ENCODE peak calls at places on chromosome 10, in ten cellular contexts. One of them, this sample, is unnamed.

GRCh38 chr10:71567006-71567405 is 152.6 kb downstream of the C10orf105 start:
- DNase-seq in CD8-positive, alpha-beta T cell: no peak
- DNase-seq in lower lobe of right lung: no peak
- DNase-seq in adrenal gland: no peak
- DNase-seq in psoas muscle: no peak
- DNase-seq in heart right ventricle: no peak
- DNase-seq in brain microvascular endothelial cell: no peak
- DNase-seq in hepatocyte: no peak
- DNase-seq in heart left ventricle: no peak
- DNase-seq in mesendoderm: no peak
- DNase-seq in this sample: no peak

GRCh38 chr10:119250641-119251314 is 43.4 kb downstream of the GRK5 start:
- DNase-seq in CD8-positive, alpha-beta T cell: no peak
- DNase-seq in lower lobe of right lung: no peak
- DNase-seq in adrenal gland: peak; percentile 41
- DNase-seq in psoas muscle: no peak
- DNase-seq in heart right ventricle: no peak
- DNase-seq in brain microvascular endothelial cell: peak; percentile 91
- DNase-seq in hepatocyte: no peak
- DNase-seq in heart left ventricle: peak; percentile 17
- DNase-seq in mesendoderm: peak; percentile 37
- DNase-seq in this sample: no peak

GRCh38 chr10:125985557-125986246 is 89.3 kb downstream of the FANK1 start:
- DNase-seq in CD8-positive, alpha-beta T cell: no peak
- DNase-seq in lower lobe of right lung: no peak
- DNase-seq in adrenal gland: no peak
- DNase-seq in psoas muscle: no peak
- DNase-seq in heart right ventricle: no peak
- DNase-seq in brain microvascular endothelial cell: no peak
- DNase-seq in hepatocyte: no peak
- DNase-seq in heart left ventricle: no peak
- DNase-seq in mesendoderm: peak; percentile 32
- DNase-seq in this sample: no peak

GRCh38 chr10:58082248-58082647 is 185.4 kb downstream of the IPMK start:
- DNase-seq in CD8-positive, alpha-beta T cell: no peak
- DNase-seq in lower lobe of right lung: no peak
- DNase-seq in adrenal gland: no peak
- DNase-seq in psoas muscle: no peak
- DNase-seq in heart right ventricle: no peak
- DNase-seq in brain microvascular endothelial cell: no peak
- DNase-seq in hepatocyte: no peak
- DNase-seq in heart left ventricle: no peak
- DNase-seq in mesendoderm: no peak
- DNase-seq in this sample: no peak

GRCh38 chr10:95181731-95182130 is 12.3 kb upstream of the ACSM6 start:
- DNase-seq in CD8-positive, alpha-beta T cell: no peak
- DNase-seq in lower lobe of right lung: no peak
- DNase-seq in adrenal gland: no peak
- DNase-seq in psoas muscle: no peak
- DNase-seq in heart right ventricle: no peak
- DNase-seq in brain microvascular endothelial cell: no peak
- DNase-seq in hepatocyte: no peak
- DNase-seq in heart left ventricle: no peak
- DNase-seq in mesendoderm: no peak
- DNase-seq in this sample: no peak

GRCh38 chr10:3048114-3049019 is 19.0 kb upstream of the PFKP start:
- DNase-seq in CD8-positive, alpha-beta T cell: no peak
- DNase-seq in lower lobe of right lung: no peak
- DNase-seq in adrenal gland: no peak
- DNase-seq in psoas muscle: no peak
- DNase-seq in heart right ventricle: no peak
- DNase-seq in brain microvascular endothelial cell: no peak
- DNase-seq in hepatocyte: no peak
- DNase-seq in heart left ventricle: no peak
- DNase-seq in mesendoderm: peak; percentile 69
- DNase-seq in this sample: no peak

GRCh38 chr10:132725202-132725601 is 60.7 kb downstream of the NKX6-2 start:
- DNase-seq in CD8-positive, alpha-beta T cell: no peak
- DNase-seq in lower lobe of right lung: no peak
- DNase-seq in adrenal gland: no peak
- DNase-seq in psoas muscle: no peak
- DNase-seq in heart right ventricle: no peak
- DNase-seq in brain microvascular endothelial cell: no peak
- DNase-seq in hepatocyte: no peak
- DNase-seq in heart left ventricle: no peak
- DNase-seq in mesendoderm: no peak
- DNase-seq in this sample: no peak

GRCh38 chr10:56622335-56622973 is 261.4 kb upstream of the ZWINT start:
- DNase-seq in CD8-positive, alpha-beta T cell: no peak
- DNase-seq in lower lobe of right lung: no peak
- DNase-seq in adrenal gland: no peak
- DNase-seq in psoas muscle: no peak
- DNase-seq in heart right ventricle: no peak
- DNase-seq in brain microvascular endothelial cell: no peak
- DNase-seq in hepatocyte: no peak
- DNase-seq in heart left ventricle: no peak
- DNase-seq in mesendoderm: no peak
- DNase-seq in this sample: no peak

GRCh38 chr10:31947144-31947926 is 18.7 kb upstream of the ARHGAP12 start:
- DNase-seq in CD8-positive, alpha-beta T cell: no peak
- DNase-seq in lower lobe of right lung: no peak
- DNase-seq in adrenal gland: no peak
- DNase-seq in psoas muscle: no peak
- DNase-seq in heart right ventricle: no peak
- DNase-seq in brain microvascular endothelial cell: peak; percentile 72
- DNase-seq in hepatocyte: peak; percentile 78
- DNase-seq in heart left ventricle: no peak
- DNase-seq in mesendoderm: peak; percentile 40
- DNase-seq in this sample: no peak

GRCh38 chr10:99429521-99430095 is 816 bp downstream of the GOT1 start:
- DNase-seq in CD8-positive, alpha-beta T cell: no peak
- DNase-seq in lower lobe of right lung: no peak
- DNase-seq in adrenal gland: no peak
- DNase-seq in psoas muscle: no peak
- DNase-seq in heart right ventricle: no peak
- DNase-seq in brain microvascular endothelial cell: no peak
- DNase-seq in hepatocyte: no peak
- DNase-seq in heart left ventricle: no peak
- DNase-seq in mesendoderm: peak; percentile 28
- DNase-seq in this sample: no peak

GRCh38 chr10:103872137-103872933 is 17.0 kb upstream of the SH3PXD2A start:
- DNase-seq in CD8-positive, alpha-beta T cell: no peak
- DNase-seq in lower lobe of right lung: no peak
- DNase-seq in adrenal gland: no peak
- DNase-seq in psoas muscle: peak; percentile 32
- DNase-seq in heart right ventricle: no peak
- DNase-seq in brain microvascular endothelial cell: no peak
- DNase-seq in hepatocyte: no peak
- DNase-seq in heart left ventricle: no peak
- DNase-seq in mesendoderm: no peak
- DNase-seq in this sample: no peak

GRCh38 chr10:51892313-51892712 is 192.9 kb upstream of the CSTF2T start:
- DNase-seq in CD8-positive, alpha-beta T cell: no peak
- DNase-seq in lower lobe of right lung: no peak
- DNase-seq in adrenal gland: no peak
- DNase-seq in psoas muscle: no peak
- DNase-seq in heart right ventricle: no peak
- DNase-seq in brain microvascular endothelial cell: no peak
- DNase-seq in hepatocyte: no peak
- DNase-seq in heart left ventricle: no peak
- DNase-seq in mesendoderm: no peak
- DNase-seq in this sample: no peak

GRCh38 chr10:51892965-51893658 is 193.7 kb upstream of the CSTF2T start:
- DNase-seq in CD8-positive, alpha-beta T cell: no peak
- DNase-seq in lower lobe of right lung: no peak
- DNase-seq in adrenal gland: no peak
- DNase-seq in psoas muscle: no peak
- DNase-seq in heart right ventricle: no peak
- DNase-seq in brain microvascular endothelial cell: peak; percentile 16
- DNase-seq in hepatocyte: no peak
- DNase-seq in heart left ventricle: no peak
- DNase-seq in mesendoderm: peak; percentile 53
- DNase-seq in this sample: no peak

GRCh38 chr10:51896849-51897248 is 197.5 kb upstream of the CSTF2T start:
- DNase-seq in CD8-positive, alpha-beta T cell: no peak
- DNase-seq in lower lobe of right lung: no peak
- DNase-seq in adrenal gland: no peak
- DNase-seq in psoas muscle: no peak
- DNase-seq in heart right ventricle: no peak
- DNase-seq in brain microvascular endothelial cell: no peak
- DNase-seq in hepatocyte: no peak
- DNase-seq in heart left ventricle: no peak
- DNase-seq in mesendoderm: no peak
- DNase-seq in this sample: no peak

GRCh38 chr10:51895209-51895608 is 195.8 kb upstream of the CSTF2T start:
- DNase-seq in CD8-positive, alpha-beta T cell: no peak
- DNase-seq in lower lobe of right lung: no peak
- DNase-seq in adrenal gland: peak; percentile 65
- DNase-seq in psoas muscle: peak; percentile 50
- DNase-seq in heart right ventricle: peak; percentile 25
- DNase-seq in brain microvascular endothelial cell: peak; percentile 75
- DNase-seq in hepatocyte: peak; percentile 22
- DNase-seq in heart left ventricle: peak; percentile 69
- DNase-seq in mesendoderm: no peak
- DNase-seq in this sample: no peak

GRCh38 chr10:51894752-51895151 is 195.4 kb upstream of the CSTF2T start:
- DNase-seq in CD8-positive, alpha-beta T cell: no peak
- DNase-seq in lower lobe of right lung: no peak
- DNase-seq in adrenal gland: no peak
- DNase-seq in psoas muscle: no peak
- DNase-seq in heart right ventricle: no peak
- DNase-seq in brain microvascular endothelial cell: peak; percentile 43
- DNase-seq in hepatocyte: no peak
- DNase-seq in heart left ventricle: no peak
- DNase-seq in mesendoderm: no peak
- DNase-seq in this sample: no peak
- H3K27ac ChIP-seq in CD8-positive, alpha-beta T cell: no peak overlapping the region
- H3K27ac ChIP-seq in lower lobe of right lung: peak overlapping the region; percentile 46
- H3K27ac ChIP-seq in adrenal gland: peak overlapping the region; percentile 67
- H3K27ac ChIP-seq in psoas muscle: no peak overlapping the region
- H3K27ac ChIP-seq in heart right ventricle: peak overlapping the region; percentile 47
- H3K27ac ChIP-seq in brain microvascular endothelial cell: peak overlapping the region; percentile 85
- H3K27ac ChIP-seq in hepatocyte: peak overlapping the region; percentile 75
- H3K27ac ChIP-seq in heart left ventricle: peak overlapping the region; percentile 36
- H3K27ac ChIP-seq in mesendoderm: no peak overlapping the region
- H3K27ac ChIP-seq in this sample: no peak overlapping the region

GRCh38 chr10:81873932-81874816 is 820 bp upstream of the NRG3 start:
- DNase-seq in CD8-positive, alpha-beta T cell: no peak
- DNase-seq in lower lobe of right lung: peak; percentile 83
- DNase-seq in adrenal gland: peak; percentile 60
- DNase-seq in psoas muscle: peak; percentile 34
- DNase-seq in heart right ventricle: peak; percentile 46
- DNase-seq in brain microvascular endothelial cell: peak; percentile 37
- DNase-seq in hepatocyte: peak; percentile 85
- DNase-seq in heart left ventricle: peak; percentile 40
- DNase-seq in mesendoderm: peak; percentile 89
- DNase-seq in this sample: no peak
- H3K27me3 ChIP-seq in CD8-positive, alpha-beta T cell: peaks cover 13% of the 10 kb centered on the region
- H3K27me3 ChIP-seq in lower lobe of right lung: peaks cover 42% of the 10 kb centered on the region
- H3K27me3 ChIP-seq in adrenal gland: peaks cover 27% of the 10 kb centered on the region
- H3K27me3 ChIP-seq in psoas muscle: peaks cover 19% of the 10 kb centered on the region
- H3K27me3 ChIP-seq in heart right ventricle: peaks cover 36% of the 10 kb centered on the region
- H3K27me3 ChIP-seq in brain microvascular endothelial cell: peaks cover 12% of the 10 kb centered on the region
- H3K27me3 ChIP-seq in hepatocyte: peaks cover 75% of the 10 kb centered on the region
- H3K27me3 ChIP-seq in heart left ventricle: peaks cover 49% of the 10 kb centered on the region
- H3K27me3 ChIP-seq in mesendoderm: peaks cover 10% of the 10 kb centered on the region
- H3K27me3 ChIP-seq in this sample: peaks cover 8% of the 10 kb centered on the region

DNA sequence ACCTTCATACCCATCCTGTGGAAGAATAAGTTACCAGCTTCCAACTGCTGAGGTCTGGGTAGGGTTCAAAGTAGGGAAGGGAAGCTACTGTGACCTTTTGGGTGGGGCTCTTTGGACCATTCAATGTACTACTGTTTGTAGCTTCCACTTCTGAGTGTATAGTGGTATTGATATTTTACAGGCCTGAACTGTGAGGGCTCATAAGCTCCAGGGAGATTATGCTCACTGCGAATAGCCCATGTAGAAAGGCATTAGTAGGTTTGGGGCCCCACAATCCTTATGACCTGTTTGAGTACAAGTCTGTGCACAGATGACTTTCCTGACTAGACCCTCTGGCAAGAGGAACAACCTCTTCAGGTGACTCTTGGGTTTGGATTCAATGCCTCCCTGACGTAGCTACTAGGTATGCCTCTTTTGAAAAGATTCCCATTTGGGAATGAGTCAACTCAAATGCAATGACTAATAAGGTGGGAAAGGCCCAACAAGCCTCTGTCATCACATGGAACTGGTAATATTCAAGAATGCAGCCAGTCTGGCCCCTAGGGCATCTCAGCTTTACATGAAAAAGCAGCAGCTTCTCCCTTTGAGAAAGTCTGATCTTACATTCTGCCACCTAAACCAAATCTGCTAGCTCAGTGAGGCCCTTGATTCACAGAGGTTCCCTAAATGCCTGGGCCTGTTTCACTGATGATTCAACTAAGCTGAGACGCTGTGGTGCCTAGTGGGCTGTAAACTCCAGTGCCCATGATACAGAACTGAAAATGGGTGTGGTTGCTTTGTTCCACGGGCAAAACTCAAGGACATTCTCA is 79.8 kb downstream of the ABI1 start:
- DNase-seq in CD8-positive, alpha-beta T cell: no peak
- DNase-seq in lower lobe of right lung: no peak
- DNase-seq in adrenal gland: peak; percentile 14
- DNase-seq in psoas muscle: no peak
- DNase-seq in heart right ventricle: no peak
- DNase-seq in brain microvascular endothelial cell: peak; percentile 78
- DNase-seq in hepatocyte: peak; percentile 40
- DNase-seq in heart left ventricle: no peak
- DNase-seq in mesendoderm: peak; percentile 93
- DNase-seq in this sample: no peak
- H3K27ac ChIP-seq in CD8-positive, alpha-beta T cell: no peak overlapping the region
- H3K27ac ChIP-seq in lower lobe of right lung: no peak overlapping the region
- H3K27ac ChIP-seq in adrenal gland: no peak overlapping the region
- H3K27ac ChIP-seq in psoas muscle: no peak overlapping the region
- H3K27ac ChIP-seq in heart right ventricle: no peak overlapping the region
- H3K27ac ChIP-seq in brain microvascular endothelial cell: peak overlapping the region; percentile 78
- H3K27ac ChIP-seq in hepatocyte: peak overlapping the region; percentile 45
- H3K27ac ChIP-seq in heart left ventricle: no peak overlapping the region
- H3K27ac ChIP-seq in mesendoderm: peak overlapping the region; percentile 35
- H3K27ac ChIP-seq in this sample: no peak overlapping the region

DNA sequence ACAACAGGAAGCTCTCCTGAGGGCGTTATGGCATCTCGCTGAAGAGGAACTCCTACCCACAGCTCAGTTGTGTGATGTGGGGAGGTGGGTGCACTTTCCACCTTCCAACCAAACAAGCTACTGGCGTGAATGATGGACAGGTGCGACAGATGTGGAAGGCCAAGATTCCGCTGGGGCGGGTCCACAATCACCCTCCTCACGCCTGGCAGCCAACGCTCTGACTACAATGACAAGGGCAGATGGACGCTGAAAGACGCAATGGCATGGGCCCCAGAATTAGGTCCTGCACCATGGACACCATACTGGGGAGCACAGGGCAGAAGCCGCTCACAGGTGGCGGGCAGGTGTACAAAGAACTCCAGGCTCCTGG is 282.5 kb downstream of the PRPF18 start:
- DNase-seq in CD8-positive, alpha-beta T cell: no peak
- DNase-seq in lower lobe of right lung: no peak
- DNase-seq in adrenal gland: no peak
- DNase-seq in psoas muscle: no peak
- DNase-seq in heart right ventricle: no peak
- DNase-seq in brain microvascular endothelial cell: no peak
- DNase-seq in hepatocyte: no peak
- DNase-seq in heart left ventricle: no peak
- DNase-seq in mesendoderm: no peak
- DNase-seq in this sample: no peak
- H3K27me3 ChIP-seq in CD8-positive, alpha-beta T cell: no peaks in the 10 kb centered on the region
- H3K27me3 ChIP-seq in lower lobe of right lung: no peaks in the 10 kb centered on the region
- H3K27me3 ChIP-seq in adrenal gland: no peaks in the 10 kb centered on the region
- H3K27me3 ChIP-seq in psoas muscle: no peaks in the 10 kb centered on the region
- H3K27me3 ChIP-seq in heart right ventricle: no peaks in the 10 kb centered on the region
- H3K27me3 ChIP-seq in brain microvascular endothelial cell: no peaks in the 10 kb centered on the region
- H3K27me3 ChIP-seq in hepatocyte: no peaks in the 10 kb centered on the region
- H3K27me3 ChIP-seq in heart left ventricle: no peaks in the 10 kb centered on the region
- H3K27me3 ChIP-seq in mesendoderm: no peaks in the 10 kb centered on the region
- H3K27me3 ChIP-seq in this sample: no peaks in the 10 kb centered on the region